ENCODE peak calls at places on chromosomes 16 and 17, in nine cellular contexts. N is vagina, U is osteoblast, H is lower lobe of right lung, O is AG09309, P is fibroblast of lung, R is fibroblast of the aortic adventitia, A is BE2C, F is AG04450. V is an unnamed sample.

GRCh38 chr17:16516594-16517018 is 24.6 kb upstream of the LRRC75A start:
- DNase-seq in U (peak; percentile 91), R (peak; percentile 64), O (no peak), H (no peak), N (no peak), A (peak; percentile 8), P (peak; percentile 85), F (peak; percentile 29), V (peak; percentile 25)

GRCh38 chr16:4240624-4241023 is 1.3 kb downstream of the SRL start:
- DNase-seq in N (no peak), R (no peak), U (no peak), A (no peak), F (no peak), H (no peak), O (no peak), P (no peak), V (no peak)

GRCh38 chr17:82049106-82049505 is 2.5 kb downstream of the RFNG start:
- DNase-seq in R (no peak), N (no peak), U (peak; percentile 86), H (no peak), A (no peak), O (no peak), F (no peak), P (no peak), V (no peak)

GRCh38 chr16:75575976-75576375 is 9.8 kb downstream of the GABARAPL2 start:
- DNase-seq in N (no peak), O (no peak), P (no peak), H (no peak), U (no peak), A (no peak), F (no peak), R (no peak), V (no peak)

GRCh38 chr16:5504028-5504758 is 406.6 kb upstream of the EEF2KMT start:
- DNase-seq in H (no peak), O (no peak), A (peak; percentile 93), R (no peak), U (no peak), P (peak; percentile 19), N (no peak), F (no peak), V (no peak)

GRCh38 chr17:48598727-48599126 is 5.1 kb upstream of the HOXB5 start:
- DNase-seq in F (no peak), R (no peak), U (no peak), P (no peak), O (no peak), N (no peak), H (no peak), A (no peak), V (no peak)

GRCh38 chr16:3004319-3004718 is 8.4 kb upstream of the CLDN9 start:
- DNase-seq in U (peak; percentile 94), P (no peak), A (no peak), H (no peak), O (no peak), N (no peak), F (no peak), R (no peak), V (no peak)

GRCh38 chr16:75029854-75030253 is 31.0 kb downstream of the ZNRF1 start:
- DNase-seq in R (peak; percentile 38), U (no peak), F (peak; percentile 20), P (peak; percentile 79), N (no peak), O (peak; percentile 11), A (no peak), H (no peak), V (no peak)

GRCh38 chr17:34252138-34252889 is 2.8 kb upstream of the CCL2 start:
- DNase-seq in O (peak; percentile 80), U (no peak), N (no peak), H (peak; percentile 87), F (peak; percentile 86), P (peak; percentile 95), A (peak; percentile 24), R (peak; percentile 97), V (peak; percentile 92)

GRCh38 chr17:4810696-4811289 is 3.8 kb downstream of the PLD2 start:
- DNase-seq in N (no peak), H (no peak), P (no peak), F (no peak), U (peak; percentile 49), O (no peak), A (peak; percentile 34), R (no peak), V (no peak)

GRCh38 chr17:16446338-16446983 is 31.1 kb downstream of the TRPV2 start:
- DNase-seq in P (no peak), H (no peak), A (no peak), R (no peak), F (no peak), U (peak; percentile 59), O (no peak), N (no peak), V (no peak)

GRCh38 chr17:81345211-81346089 is 49.8 kb upstream of the BAHCC1 start:
- DNase-seq in F (no peak), U (peak; percentile 99), O (peak; percentile 46), R (peak; percentile 88), H (peak; percentile 93), A (peak; percentile 88), P (peak; percentile 89), N (no peak), V (no peak)

GRCh38 chr16:78955206-78955605 is 645.3 kb downstream of the MAF start:
- DNase-seq in H (no peak), N (no peak), R (no peak), F (no peak), U (no peak), P (no peak), A (no peak), O (no peak), V (no peak)

GRCh38 chr16:78953526-78953925 is 647.0 kb downstream of the MAF start:
- DNase-seq in U (no peak), F (no peak), A (no peak), P (no peak), H (no peak), N (no peak), O (no peak), R (no peak), V (no peak)

GRCh38 chr16:78952630-78953029 is 647.9 kb downstream of the MAF start:
- DNase-seq in N (no peak), R (no peak), O (no peak), F (no peak), A (no peak), P (no peak), H (no peak), U (no peak), V (no peak)

DNA sequence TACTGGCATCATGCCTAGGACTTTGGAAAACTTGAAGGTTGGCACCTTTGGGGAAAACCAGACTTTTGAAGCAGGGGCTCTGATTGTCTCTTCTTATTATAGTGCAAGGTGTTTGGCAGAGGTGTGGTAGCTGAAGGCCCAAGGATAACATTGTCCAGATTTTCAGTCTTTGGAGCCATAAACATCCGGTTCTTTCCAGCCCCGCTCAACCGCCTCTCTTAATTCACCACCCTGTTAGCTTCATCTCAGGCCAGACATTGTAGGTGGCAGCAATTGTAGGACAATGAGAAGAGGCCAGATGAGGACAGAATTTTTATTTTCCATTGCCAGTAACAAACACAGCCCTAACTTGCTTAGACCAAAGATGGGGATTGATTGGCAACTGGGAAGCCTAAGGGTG is 649.8 kb downstream of the MAF start:
- DNase-seq in U (no peak), R (no peak), P (no peak), A (no peak), O (no peak), F (no peak), N (no peak), H (no peak), V (no peak)
- TF ChIP-seq CTCF in U (no peak), R (no peak), P (no peak), A (no peak), O (no peak), F (no peak), N (no peak), H (no peak), V (no peak)

DNA sequence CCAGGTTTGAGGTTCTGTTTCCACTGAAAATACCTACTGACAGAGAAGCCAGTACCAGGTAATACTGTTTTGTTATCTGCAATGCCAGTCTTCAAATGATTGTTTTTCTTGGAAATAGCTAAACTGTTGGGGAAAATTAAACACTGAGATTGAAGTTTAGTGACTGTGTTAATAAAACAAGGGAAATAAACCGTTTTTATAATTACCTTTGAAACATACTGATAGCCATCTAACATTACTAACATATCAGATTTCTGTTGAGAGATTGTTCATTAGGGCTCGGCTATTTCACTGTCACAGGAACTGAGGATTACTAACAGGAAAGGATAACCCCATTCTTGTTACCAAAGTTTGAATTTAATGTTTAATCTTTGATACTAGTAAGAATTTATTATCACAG is 42.1 kb downstream of the CYB5B start:
- DNase-seq in P (no peak), U (no peak), A (no peak), N (no peak), H (no peak), O (no peak), F (no peak), R (no peak), V (no peak)
- H3K4me3 ChIP-seq in P (no peak overlapping the region), U (no peak overlapping the region), A (no peak overlapping the region), N (no peak overlapping the region), H (no peak overlapping the region), O (no peak overlapping the region), F (no peak overlapping the region), R (no peak overlapping the region), V (no peak overlapping the region)

GRCh38 chr17:79832211-79833109 is 6.8 kb downstream of the CBX4 start:
- DNase-seq in U (peak; percentile 96), O (no peak), N (no peak), H (peak; percentile 56), P (no peak), R (no peak), F (no peak), A (no peak), V (no peak)
- TF ChIP-seq CTCF in U (no peak), O (no peak), N (no peak), H (no peak), P (no peak), R (no peak), F (no peak), A (no peak), V (no peak)

DNA sequence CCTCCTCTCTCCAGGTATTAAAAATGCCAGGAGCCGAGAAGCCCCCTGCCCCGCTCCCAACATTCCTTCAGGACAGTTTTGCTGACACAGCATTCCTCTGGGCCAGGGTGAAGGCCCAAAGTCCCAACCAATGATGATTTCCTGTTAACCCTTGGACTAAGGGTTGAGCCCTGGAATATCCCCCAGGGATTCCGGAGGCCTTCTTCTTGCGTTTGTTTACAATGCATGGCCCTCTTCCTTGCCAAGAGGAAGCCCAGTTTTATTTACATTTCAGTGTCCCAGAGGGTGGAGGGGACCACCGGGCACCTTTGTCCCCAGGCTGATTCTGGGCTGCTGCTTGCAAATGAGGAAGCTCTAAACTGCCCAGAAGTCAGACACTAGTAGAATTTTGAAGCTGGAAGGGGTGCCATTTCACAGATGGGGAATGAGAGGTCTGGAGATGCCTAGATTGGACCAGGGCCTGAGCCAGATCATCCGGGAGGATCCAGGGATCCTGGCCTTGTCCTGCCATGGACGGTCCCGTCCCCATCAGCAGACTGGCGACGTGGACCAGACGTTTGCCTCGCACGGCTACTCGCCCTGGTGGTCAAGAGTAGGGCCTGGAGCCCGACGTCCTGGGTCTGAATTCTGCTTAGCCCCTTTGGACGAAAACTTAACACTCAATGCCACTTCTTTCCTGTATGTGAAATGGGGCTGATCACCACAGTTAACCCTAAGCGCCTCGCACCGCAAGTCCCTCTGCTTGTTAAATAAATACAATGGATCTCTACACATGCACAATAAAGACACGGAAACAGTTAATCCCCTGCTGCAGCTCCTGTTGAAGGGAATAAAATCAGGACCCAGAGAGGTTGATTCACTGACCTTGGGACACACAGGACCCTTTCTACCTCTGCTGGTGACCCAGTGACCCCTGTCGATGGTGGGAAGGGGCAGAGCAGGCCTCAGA is 55.6 kb upstream of the CIBAR2 start:
- DNase-seq in P (no peak), F (no peak), A (no peak), U (peak; percentile 79), R (no peak), O (no peak), N (no peak), H (peak; percentile 41), V (no peak)
- H3K4me3 ChIP-seq in P (no peak overlapping the region), F (peak overlapping the region; percentile 4), A (no peak overlapping the region), U (no peak overlapping the region), R (no peak overlapping the region), O (no peak overlapping the region), N (no peak overlapping the region), H (no peak overlapping the region), V (no peak overlapping the region)